ENCODE peak calls at places on chromosomes 6 and 20, in five cellular contexts. W is tibial artery, Q is HCEC 1CT, M is T-cell, V is lower lobe of right lung. Z is an unnamed sample.

GRCh38 chr6:3205913-3206312 is 21.5 kb downstream of the TUBB2B start:
- DNase-seq in M (no peak), Q (peak), V (no peak), W (no peak), Z (no peak)

GRCh38 chr6:43935921-43936320 is 165.9 kb downstream of the VEGFA start:
- DNase-seq in M (no peak), W (peak), V (no peak), Q (no peak), Z (no peak)

GRCh38 chr20:2880650-2881049 is 7.4 kb downstream of the PTPRA start:
- DNase-seq in W (no peak), Q (no peak), M (no peak), V (no peak), Z (no peak)

GRCh38 chr20:48667889-48668413 is 159.8 kb downstream of the PREX1 start:
- DNase-seq in Q (no peak), W (no peak), M (no peak), V (no peak), Z (no peak)

GRCh38 chr20:2316847-2317495 is 21.2 kb downstream of the TGM3 start:
- DNase-seq in M (no peak), Q (no peak), V (no peak), W (peak), Z (no peak)

GRCh38 chr20:46959081-46959692 is 64.5 kb downstream of the EYA2 start:
- DNase-seq in W (no peak), Q (peak), V (no peak), M (no peak), Z (no peak)

GRCh38 chr6:105850636-105851035 is 235.5 kb upstream of the PRDM1 start:
- DNase-seq in M (no peak), W (no peak), Q (no peak), V (no peak), Z (no peak)

GRCh38 chr6:100881707-100882040 is 545 bp upstream of the ASCC3 start:
- DNase-seq in Q (peak), V (no peak), M (no peak), W (no peak), Z (no peak)

Z was measured in thoracic aorta.